ENCODE peak calls at places on chromosomes 3 and 15, in four cellular contexts. G, U, X and R are unnamed samples.

GRCh38 chr15:50886611-50887350 is 21.7 kb upstream of the AP4E1 start:
- DNase-seq in G (no peak), U (no peak), X (no peak), R (no peak)

GRCh38 chr15:39142500-39142899 is 438.4 kb upstream of the THBS1 start:
- DNase-seq in X (no peak), U (no peak), G (no peak), R (peak)

GRCh38 chr15:77858677-77859490 is 218.6 kb downstream of the TBC1D2B start:
- DNase-seq in G (no peak), U (no peak), X (no peak), R (no peak)

GRCh38 chr3:170057550-170057949 is 19.8 kb downstream of the GPR160 start:
- DNase-seq in G (no peak), X (no peak), U (no peak), R (no peak)

GRCh38 chr3:100068758-100069345 is 45.4 kb downstream of the FILIP1L start:
- DNase-seq in U (peak), X (peak), G (peak), R (peak)

GRCh38 chr15:54815546-54815945 is 381.2 kb downstream of the RSL24D1 start:
- DNase-seq in G (no peak), U (no peak), X (no peak), R (no peak)

GRCh38 chr15:58932791-58933310 is 628 bp downstream of the SLTM start:
- DNase-seq in G (peak), X (no peak), U (no peak), R (no peak)

GRCh38 chr15:41923424-41923999 is 29.7 kb upstream of the SPTBN5 start:
- DNase-seq in G (no peak), X (no peak), U (no peak), R (no peak)

GRCh38 chr3:7025581-7026300 is 164.8 kb downstream of the GRM7 start:
- DNase-seq in X (no peak), U (no peak), G (no peak), R (no peak)

GRCh38 chr3:48739955-48740823 is 23.2 kb upstream of the IP6K2 start:
- DNase-seq in X (peak), U (peak), G (peak), R (no peak)

GRCh38 chr3:87320748-87321634 is 44.6 kb upstream of the POU1F1 start:
- DNase-seq in U (no peak), X (no peak), G (no peak), R (no peak)

GRCh38 chr15:43241100-43241499 is 20.3 kb upstream of the EPB42 start:
- DNase-seq in G (peak), X (no peak), U (no peak), R (no peak)

GRCh38 chr15:70815604-70816003 is 38.4 kb downstream of the LARP6 start:
- DNase-seq in G (no peak), U (no peak), X (no peak), R (no peak)
- H3K4me3 ChIP-seq in G (no peak), U (no peak), X (no peak), R (no peak)

DNA sequence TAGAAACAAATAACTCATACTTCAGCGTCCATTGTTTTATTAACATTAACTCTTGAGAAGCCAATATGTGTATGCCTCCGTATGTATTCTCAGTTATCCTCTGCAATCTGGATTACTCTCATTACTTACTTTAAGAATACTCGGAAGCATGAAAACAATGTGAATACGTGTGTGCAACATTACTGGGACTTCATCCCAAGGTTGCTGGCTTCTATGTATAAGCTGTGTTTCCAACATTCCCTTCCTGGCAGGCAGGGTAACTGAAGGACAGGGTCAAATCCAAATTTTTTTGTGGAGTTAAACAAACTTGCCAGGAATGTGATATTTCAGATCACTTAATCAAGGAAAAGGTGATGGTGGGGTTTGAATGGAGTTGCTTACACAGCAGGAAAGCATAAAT is 34.5 kb upstream of the NR1I2 start:
- DNase-seq in X (no peak), U (no peak), G (no peak), R (no peak)
- H3K4me3 ChIP-seq in X (no peak), U (no peak), G (no peak), R (no peak)

GRCh38 chr3:184645304-184645703 is 66.6 kb downstream of the MAGEF1 start:
- DNase-seq in G (peak), U (no peak), X (no peak), R (no peak)

GRCh38 chr3:184647405-184647936 is 64.4 kb downstream of the MAGEF1 start:
- DNase-seq in X (no peak), G (no peak), U (no peak), R (no peak)

GRCh38 chr3:184642623-184643308 is 69.1 kb downstream of the MAGEF1 start:
- DNase-seq in X (no peak), U (no peak), G (no peak), R (no peak)

GRCh38 chr3:184641430-184641829 is 70.4 kb downstream of the MAGEF1 start:
- DNase-seq in U (no peak), X (no peak), G (no peak), R (no peak)

GRCh38 chr3:184643442-184643841 is 68.4 kb downstream of the MAGEF1 start:
- DNase-seq in G (no peak), U (no peak), X (no peak), R (no peak)
- H3K4me3 ChIP-seq in G (no peak), U (no peak), X (no peak), R (no peak)

GRCh38 chr3:139416275-139416674 is 26.8 kb upstream of the COPB2 start:
- DNase-seq in U (no peak), G (no peak), X (no peak), R (no peak)

GRCh38 chr3:139421459-139421858 is 32.0 kb upstream of the COPB2 start:
- DNase-seq in G (no peak), X (no peak), U (no peak), R (no peak)

GRCh38 chr3:139418144-139418543 is 28.7 kb upstream of the COPB2 start:
- DNase-seq in U (no peak), X (no peak), G (no peak), R (no peak)

GRCh38 chr3:139423232-139423631 is 33.8 kb upstream of the COPB2 start:
- DNase-seq in G (no peak), U (no peak), X (no peak), R (no peak)

DNA sequence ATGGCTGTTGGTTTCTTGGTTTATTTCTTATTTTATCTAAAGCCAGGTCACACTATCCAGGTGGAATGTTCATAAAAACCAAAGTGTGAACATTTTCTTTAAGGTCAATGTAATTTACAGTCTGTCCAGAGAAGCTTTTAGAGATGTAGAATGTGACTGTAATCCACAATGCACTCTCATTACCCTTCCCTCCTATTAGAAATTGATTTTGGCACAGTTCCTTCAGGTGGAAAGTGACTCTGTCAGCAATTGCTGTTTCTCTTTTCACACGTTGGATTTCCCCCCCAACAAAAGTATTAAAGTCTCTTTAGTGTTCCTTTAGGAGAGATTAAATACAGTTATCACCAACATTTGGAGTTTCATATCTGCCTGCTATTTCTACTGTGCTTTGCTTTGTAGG is 31.6 kb upstream of the COPB2 start:
- DNase-seq in G (no peak), U (no peak), X (no peak), R (no peak)
- H3K4me3 ChIP-seq in G (no peak), U (no peak), X (no peak), R (no peak)

GRCh38 chr3:44339990-44340389 is 1.4 kb downstream of the TCAIM start:
- DNase-seq in X (no peak), G (no peak), U (no peak), R (no peak)
- H3K4me3 ChIP-seq in X (no peak), G (peak), U (peak), R (no peak)

DNA sequence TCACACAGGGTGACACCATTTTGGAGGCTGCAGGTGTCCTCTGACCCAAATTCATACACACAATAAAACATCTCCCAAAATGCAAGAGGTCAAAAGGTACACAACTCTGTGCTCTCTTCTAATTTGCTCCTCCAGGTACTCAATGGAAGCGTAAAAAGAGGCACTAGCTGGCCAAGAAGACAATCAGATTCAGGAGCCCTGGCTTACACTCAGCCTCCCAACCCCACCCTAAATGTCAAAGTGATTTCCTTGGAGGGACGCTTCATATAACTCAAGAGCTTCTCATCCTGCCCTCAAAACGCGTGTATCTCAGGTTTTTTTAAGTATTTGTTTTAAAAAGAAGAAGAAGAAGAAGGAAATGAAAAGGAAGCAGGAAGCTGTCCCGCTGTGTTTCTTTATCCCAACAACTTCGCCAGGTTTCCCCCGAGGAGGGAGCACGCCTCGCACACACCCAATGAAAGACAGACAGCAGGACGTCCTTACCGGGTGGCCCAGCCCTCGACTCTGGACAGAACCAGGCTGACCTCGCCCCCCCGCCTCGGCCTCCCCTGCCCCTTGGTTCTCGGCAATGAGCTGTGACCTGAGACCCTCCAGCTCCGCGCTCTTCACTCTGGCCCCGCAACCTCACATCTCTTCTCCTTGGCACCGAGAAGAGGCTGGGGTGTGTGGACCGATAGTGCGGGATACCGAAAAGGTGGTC is 620.7 kb upstream of the ZNF385D start:
- DNase-seq in G (no peak), U (no peak), X (no peak), R (no peak)
- H3K4me3 ChIP-seq in G (no peak), U (peak), X (no peak), R (no peak)